ENCODE peak calls at places on chromosome 22, in ten cellular contexts. B, W, D, Z, L, X, R, U, C and K are unnamed samples.

GRCh38 chr22:42324991-42325710 is 54.7 kb upstream of the TCF20 start:
- DNase-seq in B (no peak), W (no peak), D (no peak), Z (no peak), L (no peak), X (peak; percentile 81), R (no peak), U (no peak), C (no peak), K (no peak)

GRCh38 chr22:21835378-21835777 is 32.1 kb downstream of the MAPK1 start:
- DNase-seq in B (no peak), W (no peak), D (no peak), Z (no peak), L (no peak), X (no peak), R (no peak), U (no peak), C (no peak), K (no peak)

GRCh38 chr22:32204856-32205722 is at the start of gene RFPL2:
- DNase-seq in B (no peak), W (peak; percentile 85), D (peak; percentile 27), Z (no peak), L (peak; percentile 90), X (no peak), R (peak; percentile 61), U (no peak), C (peak; percentile 8), K (no peak)

GRCh38 chr22:24027389-24027980 is 16.4 kb downstream of the CABIN1 start:
- DNase-seq in B (no peak), W (no peak), D (no peak), Z (no peak), L (no peak), X (no peak), R (no peak), U (no peak), C (no peak), K (no peak)

GRCh38 chr22:38449776-38450175 is 5.2 kb downstream of the KCNJ4 start:
- DNase-seq in B (no peak), W (no peak), D (no peak), Z (no peak), L (no peak), X (no peak), R (no peak), U (no peak), C (no peak), K (no peak)

GRCh38 chr22:39292561-39293074 is 26.8 kb downstream of the RPL3 start:
- DNase-seq in B (no peak), W (no peak), D (peak; percentile 96), Z (peak; percentile 62), L (peak; percentile 82), X (peak; percentile 90), R (peak; percentile 81), U (peak; percentile 95), C (peak; percentile 86), K (peak; percentile 56)

GRCh38 chr22:27149886-27150529 is 492.6 kb downstream of the MIAT start:
- DNase-seq in B (no peak), W (no peak), D (peak; percentile 63), Z (no peak), L (no peak), X (no peak), R (no peak), U (no peak), C (no peak), K (no peak)

GRCh38 chr22:31637938-31638618 is 23.9 kb downstream of the PISD start:
- DNase-seq in B (peak; percentile 65), W (no peak), D (no peak), Z (no peak), L (no peak), X (no peak), R (no peak), U (no peak), C (no peak), K (no peak)

GRCh38 chr22:19812910-19813309 is 41.8 kb downstream of the GNB1L start:
- DNase-seq in B (no peak), W (no peak), D (no peak), Z (no peak), L (no peak), X (peak; percentile 11), R (no peak), U (no peak), C (no peak), K (no peak)

GRCh38 chr22:27662359-27663030 is 139.1 kb downstream of the MN1 start:
- DNase-seq in B (no peak), W (peak; percentile 80), D (no peak), Z (no peak), L (peak; percentile 76), X (peak; percentile 46), R (peak; percentile 47), U (peak; percentile 50), C (no peak), K (peak; percentile 38)

GRCh38 chr22:38049812-38050619 is 7.2 kb upstream of the PICK1 start:
- DNase-seq in B (no peak), W (no peak), D (no peak), Z (no peak), L (no peak), X (no peak), R (no peak), U (no peak), C (no peak), K (no peak)

GRCh38 chr22:27416553-27417427 is 384.8 kb downstream of the MN1 start:
- DNase-seq in B (no peak), W (peak; percentile 66), D (peak; percentile 93), Z (peak; percentile 23), L (peak; percentile 64), X (no peak), R (no peak), U (no peak), C (peak; percentile 84), K (peak; percentile 74)

GRCh38 chr22:25628494-25628893 is 64.0 kb downstream of the GRK3 start:
- DNase-seq in B (no peak), W (no peak), D (no peak), Z (no peak), L (no peak), X (no peak), R (no peak), U (no peak), C (no peak), K (no peak)

GRCh38 chr22:32308191-32308590 is 49.5 kb upstream of the RFPL3 start:
- DNase-seq in B (no peak), W (no peak), D (no peak), Z (no peak), L (no peak), X (no peak), R (no peak), U (no peak), C (no peak), K (no peak)

GRCh38 chr22:50206599-50206998 is 5.8 kb downstream of the SELENOO start:
- DNase-seq in B (no peak), W (peak; percentile 87), D (peak; percentile 35), Z (peak; percentile 49), L (peak; percentile 56), X (no peak), R (peak; percentile 35), U (no peak), C (no peak), K (no peak)
- TF ChIP-seq CTCF in B (no peak), W (peak; percentile 54), D (peak; percentile 39), Z (peak; percentile 60), L (peak; percentile 45), X (no peak), R (peak; percentile 63), U (no peak), C (peak; percentile 51), K (peak; percentile 36)

GRCh38 chr22:44461083-44461375 is 37.0 kb downstream of the RTL6 start:
- DNase-seq in B (no peak), W (no peak), D (no peak), Z (no peak), L (no peak), X (peak; percentile 3), R (no peak), U (no peak), C (no peak), K (no peak)

GRCh38 chr22:44461614-44462013 is 36.4 kb downstream of the RTL6 start:
- DNase-seq in B (no peak), W (no peak), D (no peak), Z (no peak), L (no peak), X (peak; percentile 4), R (no peak), U (no peak), C (no peak), K (no peak)

GRCh38 chr22:44462246-44463015 is 35.6 kb downstream of the RTL6 start:
- DNase-seq in B (no peak), W (no peak), D (no peak), Z (no peak), L (no peak), X (peak; percentile 10), R (no peak), U (no peak), C (no peak), K (no peak)

GRCh38 chr22:44459041-44459440 is 39.0 kb downstream of the RTL6 start:
- DNase-seq in B (no peak), W (no peak), D (no peak), Z (no peak), L (no peak), X (peak; percentile 7), R (no peak), U (no peak), C (no peak), K (no peak)

DNA sequence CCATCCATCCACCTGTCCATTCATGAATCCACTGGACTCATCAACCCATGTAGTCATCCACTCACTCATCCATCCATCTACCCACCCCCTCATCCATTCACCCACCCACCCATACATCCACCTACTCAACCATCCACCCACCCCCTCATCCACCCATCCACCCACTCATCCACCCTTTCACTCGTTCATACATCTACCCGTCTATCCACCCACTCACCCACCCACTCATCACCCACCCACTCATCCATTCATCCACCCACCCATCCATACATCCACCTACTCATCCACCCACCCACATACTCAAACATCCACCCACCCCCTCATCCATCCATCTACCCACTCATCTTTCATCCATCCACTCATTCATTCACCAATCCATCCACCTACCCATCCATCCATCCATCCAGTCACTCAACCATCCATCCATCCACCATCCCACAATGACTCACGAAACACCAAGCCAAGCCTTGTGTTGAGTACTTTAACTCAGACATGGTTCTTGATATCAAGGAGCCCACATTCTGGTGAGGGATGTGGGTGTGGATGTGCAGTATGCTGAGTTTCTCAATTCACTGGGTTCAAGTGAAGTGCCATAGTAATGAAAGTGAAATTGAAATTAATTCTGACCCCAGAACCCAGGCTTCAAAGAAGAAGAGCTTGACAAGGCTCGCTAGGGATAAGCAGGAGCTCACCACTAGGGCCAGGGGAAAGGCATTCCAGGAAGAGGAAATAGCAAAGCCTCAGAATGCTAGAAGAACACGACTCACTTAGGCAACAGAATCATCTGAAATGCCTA is 37.5 kb downstream of the RTL6 start:
- DNase-seq in B (no peak), W (no peak), D (no peak), Z (no peak), L (no peak), X (peak; percentile 5), R (no peak), U (no peak), C (no peak), K (no peak)
- TF ChIP-seq CTCF in B (no peak), W (no peak), D (no peak), Z (no peak), L (no peak), X (no peak), R (no peak), U (no peak), C (no peak), K (no peak)

GRCh38 chr22:46537946-46538815 is 761 bp upstream of the CELSR1 start:
- DNase-seq in B (peak; percentile 59), W (peak; percentile 69), D (peak; percentile 65), Z (no peak), L (peak; percentile 54), X (no peak), R (no peak), U (no peak), C (no peak), K (no peak)
- TF ChIP-seq CTCF in B (no peak), W (no peak), D (no peak), Z (no peak), L (peak; percentile 31), X (no peak), R (peak; percentile 50), U (no peak), C (no peak), K (no peak)

GRCh38 chr22:35739642-35740041 is 22.0 kb downstream of the APOL5 start:
- DNase-seq in B (no peak), W (no peak), D (no peak), Z (no peak), L (no peak), X (no peak), R (peak; percentile 18), U (no peak), C (no peak), K (no peak)
- TF ChIP-seq CTCF in B (no peak), W (no peak), D (peak; percentile 39), Z (peak; percentile 20), L (peak; percentile 6), X (no peak), R (peak; percentile 40), U (no peak), C (peak; percentile 42), K (peak; percentile 9)